ENCODE peak calls at places on chromosomes 7 and 10, in nine cellular contexts. R, G, A, N, E, P, I, O and V are unnamed samples.

GRCh38 chr7:120695848-120696247 is 162.1 kb downstream of the TSPAN12 start:
- DNase-seq in A (no peak), P (no peak), I (no peak), N (no peak), O (peak; percentile 8), G (no peak), E (no peak), R (no peak), V (no peak)

GRCh38 chr7:158973440-158973839 is 117.1 kb downstream of the DYNC2I1 start:
- DNase-seq in O (no peak), E (no peak), P (no peak), A (peak; percentile 70), R (no peak), I (no peak), G (no peak), N (no peak), V (no peak)

GRCh38 chr7:107045195-107045960 is 873 bp downstream of the PRKAR2B start:
- DNase-seq in I (no peak), E (no peak), G (no peak), A (peak; percentile 52), O (peak; percentile 56), P (peak; percentile 48), R (peak; percentile 3), N (no peak), V (no peak)

GRCh38 chr7:35720032-35720431 is 25.1 kb upstream of the HERPUD2 start:
- DNase-seq in G (no peak), E (no peak), R (no peak), O (no peak), N (no peak), P (no peak), I (no peak), A (no peak), V (no peak)

GRCh38 chr7:158109364-158110033 is 478.1 kb downstream of the PTPRN2 start:
- DNase-seq in A (no peak), P (no peak), G (no peak), E (no peak), N (no peak), I (no peak), R (no peak), O (no peak), V (peak; percentile 1)

GRCh38 chr10:21904930-21905329 is 98.6 kb downstream of the DNAJC1 start:
- DNase-seq in G (no peak), P (no peak), I (no peak), N (no peak), R (no peak), O (no peak), A (no peak), E (no peak), V (no peak)

GRCh38 chr7:1240917-1241509 is 8.3 kb downstream of the UNCX start:
- DNase-seq in N (no peak), I (no peak), O (no peak), G (no peak), E (no peak), A (peak; percentile 63), P (no peak), R (no peak), V (no peak)

GRCh38 chr10:8065651-8066050 is 11.2 kb downstream of the GATA3 start:
- DNase-seq in N (no peak), I (no peak), P (peak; percentile 98), R (peak; percentile 75), E (peak; percentile 74), G (no peak), A (no peak), O (no peak), V (peak; percentile 84)

GRCh38 chr7:16034353-16034752 is 347.9 kb upstream of the MEOX2 start:
- DNase-seq in P (peak; percentile 4), G (no peak), I (no peak), E (peak; percentile 52), A (no peak), R (peak; percentile 32), O (no peak), N (no peak), V (peak; percentile 70)

GRCh38 chr7:90595801-90596683 is at the start of gene CDK14:
- DNase-seq in G (peak; percentile 45), E (peak; percentile 59), I (peak; percentile 81), O (peak; percentile 86), A (peak; percentile 92), P (peak; percentile 68), R (peak; percentile 71), N (peak; percentile 78), V (no peak)

GRCh38 chr10:21171936-21172773 is 275.0 kb upstream of the NEBL start:
- DNase-seq in N (no peak), G (no peak), I (no peak), R (no peak), A (peak; percentile 14), P (no peak), E (no peak), O (peak; percentile 21), V (no peak)

GRCh38 chr7:75696263-75697037 is 42.3 kb downstream of the HIP1 start:
- DNase-seq in E (no peak), R (no peak), P (no peak), O (no peak), G (no peak), A (no peak), I (no peak), N (no peak), V (no peak)

GRCh38 chr10:62153191-62153590 is 115.5 kb downstream of the RTKN2 start:
- DNase-seq in R (peak; percentile 51), N (no peak), G (no peak), A (no peak), I (no peak), E (peak; percentile 38), O (no peak), P (no peak), V (peak; percentile 86)

GRCh38 chr7:24573554-24574338 is 494 bp downstream of the PALS2 start:
- DNase-seq in E (peak; percentile 71), G (no peak), P (peak; percentile 59), A (peak; percentile 83), R (peak; percentile 70), O (peak; percentile 62), N (peak; percentile 29), I (peak; percentile 41), V (peak; percentile 45)

GRCh38 chr10:127145173-127145572 is 51.2 kb downstream of the INSYN2A start:
- DNase-seq in A (no peak), E (peak; percentile 86), R (peak; percentile 70), G (no peak), I (no peak), N (no peak), O (peak; percentile 37), P (peak; percentile 7), V (peak; percentile 77)

GRCh38 chr7:22124906-22125305 is 179.2 kb upstream of the CDCA7L start:
- DNase-seq in A (no peak), O (peak; percentile 94), N (no peak), P (peak; percentile 86), R (no peak), E (no peak), G (no peak), I (no peak), V (no peak)

DNA sequence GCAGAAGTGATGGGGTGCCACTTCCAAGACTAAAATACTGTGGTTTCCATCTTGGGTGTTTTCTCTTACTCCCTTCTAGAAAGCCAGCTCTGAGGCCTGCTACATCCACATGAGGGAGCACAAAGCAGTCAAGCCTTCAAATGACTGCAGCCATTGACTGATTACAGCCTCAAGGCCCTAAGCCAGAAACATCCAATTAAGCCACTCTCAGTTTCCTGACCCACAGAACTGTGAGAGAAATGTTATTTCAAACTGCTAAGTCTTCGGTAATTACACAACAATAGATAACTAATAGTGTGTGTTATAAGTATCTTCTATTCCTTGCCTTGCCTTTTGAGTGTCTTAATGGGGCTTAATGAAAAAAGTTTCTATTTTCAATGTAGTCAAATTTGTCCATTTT is 24.8 kb downstream of the BRAF start:
- DNase-seq in R (no peak), E (no peak), G (no peak), P (no peak), N (no peak), A (peak; percentile 76), O (peak; percentile 18), I (no peak), V (no peak)
- TF ChIP-seq CTCF in R (no peak), E (no peak), G (no peak), P (no peak), N (peak; percentile 30), A (peak; percentile 35), O (peak; percentile 21), I (no peak), V (no peak)

GRCh38 chr10:116431598-116431997 is 4.0 kb downstream of the PNLIPRP3 start:
- DNase-seq in O (no peak), R (no peak), N (no peak), A (no peak), P (no peak), I (no peak), E (no peak), G (no peak), V (no peak)
- H3K4me3 ChIP-seq in O (no peak overlapping the region), R (no peak overlapping the region), N (no peak overlapping the region), A (no peak overlapping the region), P (no peak overlapping the region), I (no peak overlapping the region), E (peak overlapping the region; percentile 100), G (no peak overlapping the region), V (no peak overlapping the region)

GRCh38 chr7:149718730-149719049 is 54.7 kb downstream of the ZNF467 start:
- DNase-seq in N (no peak), A (no peak), I (no peak), P (no peak), G (no peak), E (no peak), R (no peak), O (no peak), V (no peak)
- H3K36me3 ChIP-seq in N (peaks cover 29% of the 10 kb centered on the region), A (no peaks in the 10 kb centered on the region), I (no peaks in the 10 kb centered on the region), P (peaks cover 8% of the 10 kb centered on the region), G (peaks cover 21% of the 10 kb centered on the region), E (peaks cover 5% of the 10 kb centered on the region), R (peaks cover 6% of the 10 kb centered on the region), O (peaks cover 13% of the 10 kb centered on the region), V (peaks cover 17% of the 10 kb centered on the region)

GRCh38 chr10:30977385-30977784 is 54.3 kb downstream of the ZNF438 start:
- DNase-seq in N (no peak), G (no peak), O (no peak), E (no peak), R (no peak), A (no peak), P (no peak), I (no peak), V (no peak)

GRCh38 chr10:30974773-30975386 is 56.8 kb downstream of the ZNF438 start:
- DNase-seq in O (no peak), E (no peak), I (no peak), P (no peak), G (no peak), R (no peak), N (no peak), A (no peak), V (no peak)

GRCh38 chr10:30970760-30971460 is 60.8 kb downstream of the ZNF438 start:
- DNase-seq in P (no peak), O (no peak), N (no peak), E (no peak), I (no peak), A (no peak), R (no peak), G (no peak), V (no peak)

GRCh38 chr10:30974355-30974754 is 57.3 kb downstream of the ZNF438 start:
- DNase-seq in E (no peak), N (no peak), A (no peak), R (no peak), P (no peak), I (no peak), G (no peak), O (no peak), V (no peak)

DNA sequence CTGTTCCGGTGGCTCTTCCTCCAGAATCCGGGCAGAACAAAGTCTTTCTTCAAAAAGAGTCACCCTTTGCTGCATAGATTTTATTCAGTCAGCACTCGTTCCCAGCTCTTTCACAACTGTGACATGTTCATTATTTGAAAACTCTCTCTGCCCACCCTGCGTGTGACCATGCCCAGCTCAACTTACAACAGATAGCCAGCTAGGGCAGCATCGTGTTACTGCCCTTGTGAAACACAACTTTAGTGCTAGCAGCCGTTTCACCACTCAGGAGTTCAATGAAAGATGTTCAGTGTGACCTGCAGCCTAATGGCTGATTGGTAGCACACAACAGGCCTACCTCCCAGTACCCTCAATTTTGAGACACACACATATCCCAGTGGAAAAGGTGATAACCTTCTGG is 57.9 kb downstream of the ZNF438 start:
- DNase-seq in G (no peak), O (no peak), A (no peak), I (no peak), N (no peak), P (no peak), E (no peak), R (no peak), V (no peak)
- TF ChIP-seq CTCF in G (no peak), O (no peak), A (no peak), I (no peak), N (no peak), P (no peak), E (no peak), R (no peak), V (no peak)